ENCODE peak calls at places on chromosomes 16 and 17, in nine cellular contexts. H is upper lobe of right lung; S is adrenal gland; A is HepG2; Q is OCI-LY7; T is ovary; W is HCT116; J is naive thymus-derived CD4-positive, alpha-beta T cell; R is CD8-positive, alpha-beta memory T cell. C is an unnamed sample.
A peak's percentile ranks its signal among the peaks of the same experiment; 100 is the strongest.

GRCh38 chr17:17663160-17664072 is 17.8 kb upstream of the RAI1 start:
- DNase-seq in Q (peak; percentile 39), H (no peak), R (peak; percentile 77), W (peak; percentile 84), J (peak; percentile 31), S (peak; percentile 85), T (no peak), A (peak; percentile 82), C (peak; percentile 84)

GRCh38 chr17:19979917-19980770 is 2.5 kb upstream of the AKAP10 start:
- DNase-seq in S (peak; percentile 72), W (no peak), A (no peak), T (peak; percentile 49), R (no peak), J (no peak), Q (no peak), H (peak; percentile 70), C (no peak)

GRCh38 chr16:9107025-9107970 is 15.9 kb downstream of the HAPSTR1 start:
- DNase-seq in T (no peak), J (no peak), S (no peak), R (no peak), A (no peak), H (no peak), Q (no peak), W (no peak), C (no peak)

GRCh38 chr17:13420294-13421277 is 181.1 kb downstream of the HS3ST3A1 start:
- DNase-seq in W (no peak), A (peak; percentile 86), R (no peak), J (no peak), Q (no peak), H (no peak), S (no peak), T (no peak), C (peak; percentile 4)

GRCh38 chr17:39800540-39800939 is 62.8 kb downstream of the GRB7 start:
- DNase-seq in H (no peak), S (no peak), T (no peak), R (no peak), W (no peak), A (no peak), J (no peak), Q (peak; percentile 88), C (no peak)

GRCh38 chr17:20999841-21000532 is 42.8 kb downstream of the USP22 start:
- DNase-seq in W (no peak), A (no peak), R (no peak), S (peak; percentile 52), T (no peak), H (no peak), J (no peak), Q (no peak), C (no peak)

GRCh38 chr17:36034127-36034526 is 16.4 kb upstream of the CCL23 start:
- DNase-seq in A (no peak), Q (no peak), S (no peak), R (no peak), H (no peak), T (no peak), W (no peak), J (no peak), C (no peak)

GRCh38 chr17:65794572-65794971 is 233.1 kb upstream of the AXIN2 start:
- DNase-seq in Q (peak; percentile 16), A (peak; percentile 63), T (no peak), H (no peak), S (no peak), W (peak; percentile 48), R (no peak), J (no peak), C (peak; percentile 45)

GRCh38 chr17:63578027-63578768 is 22.5 kb upstream of the TACO1 start:
- DNase-seq in W (no peak), T (no peak), S (no peak), Q (no peak), A (peak; percentile 99), R (no peak), J (no peak), H (no peak), C (no peak)

GRCh38 chr17:63573634-63574033 is 23.4 kb downstream of the DCAF7 start:
- DNase-seq in S (no peak), Q (no peak), T (no peak), J (no peak), H (no peak), A (peak; percentile 28), R (no peak), W (no peak), C (no peak)

GRCh38 chr17:63578769-63579111 is 22.0 kb upstream of the TACO1 start:
- DNase-seq in R (no peak), A (no peak), T (no peak), Q (no peak), W (no peak), H (no peak), J (no peak), S (no peak), C (no peak)

DNA sequence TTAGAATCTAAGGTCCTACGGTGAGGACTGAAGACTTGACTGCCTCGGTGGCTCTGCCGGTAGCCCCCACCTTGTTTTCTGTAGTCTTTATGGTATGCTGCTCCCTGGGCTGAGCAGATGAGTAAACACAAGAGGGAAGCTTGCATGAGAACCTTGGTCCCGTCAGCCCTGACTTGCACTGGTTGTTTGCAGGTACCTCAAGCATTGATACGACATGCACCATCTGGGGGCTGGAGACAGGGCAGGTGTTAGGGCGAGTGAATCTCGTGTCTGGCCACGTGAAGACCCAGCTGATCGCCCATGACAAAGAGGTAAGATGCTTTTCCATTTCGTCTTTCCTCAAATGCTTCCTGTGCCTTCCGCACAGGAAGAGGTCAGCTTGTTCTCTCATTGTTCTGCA is 21.1 kb upstream of the TACO1 start:
- DNase-seq in S (no peak), H (no peak), J (no peak), Q (no peak), W (no peak), T (no peak), A (peak; percentile 83), R (no peak), C (no peak)
- H3K27ac ChIP-seq in S (no peak overlapping the region), H (peak overlapping the region; percentile 51), J (no peak overlapping the region), Q (no peak overlapping the region), W (no peak overlapping the region), T (no peak overlapping the region), A (peak overlapping the region; percentile 83), R (no peak overlapping the region), C (no peak overlapping the region)

DNA sequence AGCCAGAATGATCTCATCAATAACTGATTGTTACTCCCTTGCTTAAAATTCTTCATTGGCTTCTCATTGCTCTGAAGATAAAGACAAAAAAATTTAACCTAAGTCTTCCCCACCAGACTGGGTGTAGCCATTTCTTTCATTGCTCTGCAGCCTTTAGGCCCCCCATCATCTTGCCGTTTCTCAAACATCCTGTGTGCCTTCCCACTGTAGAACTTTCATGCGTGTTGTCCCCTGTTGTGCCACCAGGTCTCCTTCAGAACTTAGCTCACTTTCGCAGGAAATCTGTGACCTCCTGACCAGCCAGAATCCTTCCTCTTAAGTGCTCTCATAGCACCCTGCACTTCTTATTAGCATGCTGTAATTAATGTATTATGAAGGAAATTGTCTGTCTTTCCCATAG is 31.8 kb downstream of the TNRC6C start:
- DNase-seq in Q (no peak), J (no peak), H (no peak), A (no peak), W (no peak), R (no peak), S (no peak), T (no peak), C (no peak)
- H3K27ac ChIP-seq in Q (no peak overlapping the region), J (no peak overlapping the region), H (no peak overlapping the region), A (no peak overlapping the region), W (no peak overlapping the region), R (no peak overlapping the region), S (no peak overlapping the region), T (no peak overlapping the region), C (no peak overlapping the region)

DNA sequence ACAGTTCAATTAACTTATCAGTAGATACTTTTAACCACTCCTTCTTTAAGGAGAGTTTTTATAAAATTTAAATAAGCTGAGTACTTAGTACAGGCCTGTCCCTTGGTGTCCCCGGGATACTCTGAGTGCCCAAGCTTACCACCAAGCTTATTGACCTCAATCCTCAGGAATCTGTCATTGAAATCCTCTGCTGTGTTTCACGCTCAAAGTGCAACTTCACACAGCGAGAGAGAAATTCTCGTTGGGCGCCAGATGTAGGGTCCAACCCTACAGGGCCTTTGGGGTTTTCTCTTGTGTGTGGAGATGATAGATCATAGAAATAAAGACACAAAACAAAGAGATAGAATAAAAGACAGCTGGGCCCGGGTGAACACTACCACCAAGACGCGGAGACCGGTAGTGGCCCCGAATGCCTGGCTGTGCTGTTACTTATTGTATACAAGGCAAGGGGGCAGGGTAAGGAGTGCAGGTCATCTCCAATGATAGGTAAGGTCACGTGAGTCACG is 65.3 kb upstream of the ARL4D start:
- DNase-seq in R (no peak), H (no peak), Q (no peak), T (no peak), W (no peak), S (no peak), J (no peak), A (peak; percentile 82), C (no peak)
- H3K27ac ChIP-seq in R (no peak overlapping the region), H (no peak overlapping the region), Q (no peak overlapping the region), T (no peak overlapping the region), W (no peak overlapping the region), S (no peak overlapping the region), J (no peak overlapping the region), A (peak overlapping the region; percentile 9), C (no peak overlapping the region)

GRCh38 chr17:55238931-55239297 is 25.8 kb upstream of the HLF start:
- DNase-seq in J (no peak), R (no peak), T (no peak), Q (no peak), W (no peak), H (no peak), S (peak; percentile 68), A (peak; percentile 44), C (peak; percentile 44)
- H3K27ac ChIP-seq in J (no peak overlapping the region), R (no peak overlapping the region), T (no peak overlapping the region), Q (no peak overlapping the region), W (peak overlapping the region; percentile 59), H (peak overlapping the region; percentile 82), S (peak overlapping the region; percentile 53), A (peak overlapping the region; percentile 72), C (no peak overlapping the region)

DNA sequence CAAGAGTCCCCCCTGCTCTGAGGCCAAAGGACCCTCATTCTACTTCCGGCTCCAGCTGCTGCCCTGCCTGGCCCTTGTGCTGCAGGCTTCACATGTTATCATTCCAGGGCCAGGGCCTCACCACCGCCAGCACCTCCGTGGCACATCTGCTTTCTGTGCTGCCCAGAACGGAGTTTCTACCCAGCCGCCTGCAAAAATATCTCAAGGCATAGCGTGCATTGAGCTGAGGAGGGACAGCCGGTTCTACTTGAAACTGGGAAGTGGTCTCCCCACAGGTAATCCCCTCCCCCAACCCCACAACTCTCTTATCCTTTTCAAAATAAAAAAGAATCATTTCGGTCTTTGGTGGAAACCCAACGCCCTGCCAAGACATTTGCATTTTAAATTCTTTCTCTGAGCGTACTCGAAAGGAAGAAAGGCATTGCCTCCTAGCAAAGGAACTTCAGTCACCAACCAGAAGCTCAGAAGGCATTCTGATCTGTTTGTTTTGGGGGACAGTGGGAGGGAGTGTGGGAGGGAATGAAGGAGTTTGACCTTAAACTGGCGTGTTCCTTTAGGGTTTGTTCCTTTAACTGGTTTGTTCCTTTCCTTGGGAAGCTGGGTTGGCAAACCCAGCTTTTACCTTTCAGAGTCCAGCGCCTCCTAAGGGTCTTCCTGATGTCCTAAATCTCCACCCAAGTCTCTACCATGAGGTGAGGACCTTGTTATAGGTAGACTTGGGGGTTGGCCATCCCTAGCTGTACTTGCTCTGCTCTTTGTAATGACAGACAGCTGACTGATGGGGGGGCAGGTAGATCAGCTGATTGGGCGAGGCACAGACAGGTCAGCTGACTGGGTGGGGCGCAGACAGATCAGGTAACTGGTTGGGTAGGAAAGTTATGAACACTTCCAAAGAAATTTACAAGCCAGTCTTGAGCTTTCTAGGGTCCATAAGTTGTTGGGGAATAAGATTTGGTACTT is 33.4 kb upstream of the PIK3R6 start:
- DNase-seq in Q (no peak), J (peak; percentile 5), R (no peak), A (no peak), W (no peak), T (no peak), H (no peak), S (peak; percentile 28), C (peak; percentile 14)
- H3K27ac ChIP-seq in Q (no peak overlapping the region), J (peak overlapping the region; percentile 80), R (no peak overlapping the region), A (no peak overlapping the region), W (no peak overlapping the region), T (no peak overlapping the region), H (no peak overlapping the region), S (no peak overlapping the region), C (no peak overlapping the region)